ENCODE peak calls at places on chromosomes 6 and 20, in five cellular contexts. R is astrocyte, S is fibroblast of lung, P is HepG2, Z is DND-41. H is an unnamed sample.

GRCh38 chr6:150667977-150668716 is 68.5 kb downstream of the PLEKHG1 start:
- DNase-seq in R (peak; percentile 88), S (peak; percentile 85), P (peak; percentile 86), Z (no peak), H (peak; percentile 25)

GRCh38 chr6:18022398-18023231 is 35.2 kb upstream of the KIF13A start:
- DNase-seq in R (peak; percentile 80), S (peak; percentile 12), P (no peak), Z (no peak), H (no peak)

GRCh38 chr6:47446974-47447373 is 30.6 kb upstream of the CD2AP start:
- DNase-seq in R (peak; percentile 33), S (no peak), P (no peak), Z (no peak), H (no peak)

GRCh38 chr6:142372348-142372747 is 70.5 kb downstream of the ADGRG6 start:
- DNase-seq in R (peak; percentile 77), S (no peak), P (no peak), Z (no peak), H (no peak)

GRCh38 chr6:164569503-164569902 is 739.9 kb downstream of the C6orf118 start:
- DNase-seq in R (no peak), S (no peak), P (no peak), Z (no peak), H (no peak)

GRCh38 chr20:44034451-44034850 is 119.8 kb downstream of the TOX2 start:
- DNase-seq in R (no peak), S (no peak), P (no peak), Z (peak; percentile 1), H (no peak)

GRCh38 chr6:153780011-153780410 is 259.0 kb upstream of the OPRM1 start:
- DNase-seq in R (no peak), S (no peak), P (no peak), Z (no peak), H (no peak)

GRCh38 chr6:121879149-121879548 is 443.7 kb downstream of the GJA1 start:
- DNase-seq in R (peak; percentile 80), S (peak; percentile 92), P (no peak), Z (no peak), H (no peak)

GRCh38 chr6:66772785-66773184 is 1065.8 kb upstream of the EYS start:
- DNase-seq in R (peak; percentile 68), S (peak; percentile 84), P (no peak), Z (no peak), H (no peak)

GRCh38 chr20:38158701-38159325 is 6.3 kb downstream of the TGM2 start:
- DNase-seq in R (no peak), S (no peak), P (no peak), Z (no peak), H (no peak)

GRCh38 chr20:4560667-4561066 is 161.0 kb upstream of the PRND start:
- DNase-seq in R (no peak), S (peak; percentile 97), P (no peak), Z (no peak), H (no peak)

GRCh38 chr6:2166717-2167116 is 78.7 kb downstream of the GMDS start:
- DNase-seq in R (no peak), S (no peak), P (no peak), Z (no peak), H (no peak)

GRCh38 chr20:43752561-43753301 is 25.9 kb upstream of the GTSF1L start:
- DNase-seq in R (peak; percentile 98), S (peak; percentile 89), P (no peak), Z (no peak), H (peak; percentile 90)

GRCh38 chr6:26224940-26225847 is 138.0 kb downstream of the HFE start:
- DNase-seq in R (peak; percentile 95), S (peak; percentile 98), P (no peak), Z (no peak), H (no peak)

GRCh38 chr6:55953384-55953783 is 78.0 kb upstream of the BMP5 start:
- DNase-seq in R (peak; percentile 25), S (peak; percentile 86), P (peak; percentile 6), Z (no peak), H (no peak)

GRCh38 chr6:169289671-169290408 is 36.2 kb upstream of the THBS2 start:
- DNase-seq in R (peak; percentile 96), S (peak; percentile 41), P (no peak), Z (no peak), H (no peak)

GRCh38 chr6:87702589-87702945 is 534 bp upstream of the AKIRIN2 start:
- DNase-seq in R (peak; percentile 75), S (no peak), P (peak; percentile 49), Z (no peak), H (no peak)

GRCh38 chr6:38483526-38483925 is 156.2 kb downstream of the BTBD9 start:
- DNase-seq in R (no peak), S (no peak), P (no peak), Z (no peak), H (no peak)

GRCh38 chr6:73523434-73524123 is 2.7 kb upstream of the EEF1A1 start:
- DNase-seq in R (no peak), S (peak; percentile 57), P (peak; percentile 66), Z (peak; percentile 81), H (peak; percentile 79)

GRCh38 chr6:25939593-25939992 is 9.1 kb upstream of the SLC17A2 start:
- DNase-seq in R (no peak), S (no peak), P (no peak), Z (no peak), H (no peak)

GRCh38 chr6:130417951-130418350 is 52.1 kb downstream of the TMEM200A start:
- DNase-seq in R (peak; percentile 84), S (peak; percentile 74), P (no peak), Z (no peak), H (no peak)

GRCh38 chr6:169491482-169491881 is 210.3 kb downstream of the WDR27 start:
- DNase-seq in R (no peak), S (no peak), P (no peak), Z (no peak), H (no peak)

GRCh38 chr20:16219182-16219581 is 354.1 kb downstream of the KIF16B start:
- DNase-seq in R (no peak), S (no peak), P (no peak), Z (no peak), H (no peak)

GRCh38 chr20:17533396-17533795 is 2.2 kb upstream of the BFSP1 start:
- DNase-seq in R (peak; percentile 43), S (peak; percentile 70), P (peak; percentile 71), Z (peak; percentile 13), H (peak; percentile 34)

GRCh38 chr20:43751167-43752050 is 24.6 kb upstream of the GTSF1L start:
- DNase-seq in R (peak; percentile 91), S (peak; percentile 93), P (no peak), Z (peak; percentile 78), H (peak; percentile 97)

GRCh38 chr6:29926795-29927427 is 15.4 kb upstream of the HLA-A start:
- DNase-seq in R (no peak), S (peak; percentile 81), P (peak; percentile 78), Z (peak; percentile 84), H (peak; percentile 29)

GRCh38 chr6:169965657-169966311 is 214.4 kb downstream of the ERMARD start:
- DNase-seq in R (no peak), S (no peak), P (no peak), Z (no peak), H (no peak)

GRCh38 chr6:22383016-22383415 is 86.2 kb upstream of the PRL start:
- DNase-seq in R (peak; percentile 38), S (no peak), P (no peak), Z (no peak), H (no peak)

GRCh38 chr6:136344420-136344819 is 54.8 kb upstream of the BCLAF1 start:
- DNase-seq in R (peak; percentile 73), S (peak; percentile 92), P (no peak), Z (no peak), H (no peak)

GRCh38 chr20:22248052-22248667 is 336.2 kb downstream of the FOXA2 start:
- DNase-seq in R (no peak), S (no peak), P (peak; percentile 35), Z (no peak), H (no peak)

GRCh38 chr20:51091564-51092195 is 68.8 kb upstream of the KCNG1 start:
- DNase-seq in R (no peak), S (no peak), P (no peak), Z (no peak), H (no peak)
- H2AFZ ChIP-seq in R (no peak overlapping the region), S (no peak overlapping the region), P (no peak overlapping the region), Z (no peak overlapping the region), H (no peak overlapping the region)

GRCh38 chr6:139763468-139764214 is 389.2 kb upstream of the CITED2 start:
- DNase-seq in R (no peak), S (peak; percentile 40), P (no peak), Z (no peak), H (no peak)

GRCh38 chr6:139764498-139764986 is 390.1 kb upstream of the CITED2 start:
- DNase-seq in R (peak; percentile 99), S (peak; percentile 93), P (peak; percentile 66), Z (no peak), H (peak; percentile 63)

GRCh38 chr6:139759086-139759485 is 384.6 kb upstream of the CITED2 start:
- DNase-seq in R (no peak), S (no peak), P (no peak), Z (no peak), H (no peak)

GRCh38 chr6:139765825-139766285 is 391.4 kb upstream of the CITED2 start:
- DNase-seq in R (peak; percentile 63), S (peak; percentile 74), P (peak; percentile 70), Z (no peak), H (no peak)

DNA sequence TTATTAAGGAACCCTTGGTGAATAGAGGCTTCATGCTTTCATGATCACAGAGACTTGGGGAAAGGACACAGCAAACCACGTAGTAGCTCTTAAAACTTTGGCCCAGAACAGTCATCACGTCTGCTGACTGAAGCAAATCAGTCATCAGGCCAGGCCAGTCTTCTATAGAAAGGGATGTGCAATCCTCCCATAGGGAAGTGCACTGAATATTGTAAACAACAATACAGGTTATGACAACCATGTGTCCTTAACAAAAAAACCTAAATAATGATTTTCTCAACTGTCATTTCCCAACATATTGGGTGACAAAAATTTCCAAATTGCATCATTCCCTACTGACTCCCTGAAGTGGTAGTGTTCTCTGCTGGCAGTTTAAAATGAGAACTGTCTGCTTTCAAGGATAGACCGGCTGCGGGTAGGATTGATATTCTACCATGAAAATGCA is 388.2 kb upstream of the CITED2 start:
- DNase-seq in R (no peak), S (peak; percentile 68), P (no peak), Z (no peak), H (no peak)
- H3K9me3 ChIP-seq in R (no peaks in the 10 kb centered on the region), S (no peaks in the 10 kb centered on the region), P (no peaks in the 10 kb centered on the region), Z (no peaks in the 10 kb centered on the region), H (no peaks in the 10 kb centered on the region)

GRCh38 chr20:32300647-32301046 is 23.2 kb downstream of the KIF3B start:
- DNase-seq in R (no peak), S (no peak), P (no peak), Z (no peak), H (no peak)
- H4K20me1 ChIP-seq in R (peaks cover 61% of the 10 kb centered on the region), S (no peaks in the 10 kb centered on the region), P (no peaks in the 10 kb centered on the region), Z (no peaks in the 10 kb centered on the region), H (no peaks in the 10 kb centered on the region)

DNA sequence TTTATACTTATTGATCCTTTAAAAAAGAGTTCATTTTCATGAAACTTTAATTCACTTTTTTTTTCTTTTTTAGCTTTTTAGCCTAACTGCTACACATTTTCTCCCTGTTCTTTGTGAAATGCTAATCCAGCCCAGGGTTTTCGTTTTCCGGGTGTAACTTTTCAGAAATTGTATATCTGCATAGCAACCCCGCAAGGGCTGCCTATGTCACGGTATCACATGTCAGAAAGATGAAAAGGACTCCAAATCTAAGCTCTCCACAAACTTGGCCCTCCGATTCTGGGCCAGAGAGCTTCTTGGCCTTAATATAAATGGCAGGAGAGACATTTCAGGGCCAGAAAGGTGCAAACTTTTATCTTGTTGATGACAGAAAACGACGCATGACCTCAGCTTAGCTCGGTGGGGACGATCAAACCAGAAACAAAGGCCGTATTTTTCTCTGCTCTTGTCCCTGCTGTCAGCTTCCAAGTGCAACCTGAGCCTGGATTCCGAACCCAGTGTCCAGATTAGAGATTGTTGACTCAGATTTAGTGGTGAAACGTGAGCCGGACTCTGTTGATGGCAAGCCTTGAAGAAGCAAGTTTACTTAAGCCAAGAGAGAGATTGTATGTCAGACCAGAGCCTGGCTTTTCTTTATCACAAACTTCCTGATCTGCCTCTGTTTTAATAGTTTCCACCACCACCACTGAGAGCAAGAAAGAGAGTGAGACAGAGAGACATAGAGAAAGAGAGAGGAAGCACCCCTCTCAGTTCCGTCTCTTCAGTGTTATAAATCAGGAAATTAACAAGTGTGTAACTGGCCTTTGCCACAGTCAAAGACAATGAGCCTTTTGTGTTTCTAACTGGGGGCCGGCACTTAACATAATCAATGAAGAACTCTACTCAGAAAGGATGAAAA is 157.8 kb downstream of the SCML4 start:
- DNase-seq in R (peak; percentile 62), S (peak; percentile 62), P (peak; percentile 94), Z (no peak), H (no peak)
- H2AFZ ChIP-seq in R (peak overlapping the region; percentile 42), S (no peak overlapping the region), P (peak overlapping the region; percentile 77), Z (no peak overlapping the region), H (no peak overlapping the region)

H was measured in MM.1S.